ENCODE peak calls at places on chromosomes 7 and 10, in six cellular contexts. J, P, U, B, X and S are unnamed samples.

GRCh38 chr7:120583835-120584586 is 273.9 kb downstream of the TSPAN12 start:
- DNase-seq in B (peak), X (no peak), U (no peak), P (no peak), J (no peak), S (no peak)

GRCh38 chr7:152054377-152055230 is 29.1 kb downstream of the GALNT11 start:
- DNase-seq in P (no peak), J (no peak), B (no peak), U (no peak), X (peak), S (no peak)

GRCh38 chr10:18145652-18146051 is 5.4 kb downstream of the CACNB2 start:
- DNase-seq in P (no peak), B (no peak), U (no peak), J (no peak), X (no peak), S (no peak)

GRCh38 chr7:74512762-74513161 is 59.1 kb downstream of the GTF2IRD1 start:
- DNase-seq in B (no peak), J (no peak), P (no peak), U (no peak), X (no peak), S (no peak)

GRCh38 chr7:1117321-1117928 is 29.5 kb downstream of the GPER1 start:
- DNase-seq in P (no peak), J (no peak), X (no peak), B (no peak), U (no peak), S (no peak)

GRCh38 chr7:146635200-146636032 is 518.8 kb downstream of the CNTNAP2 start:
- DNase-seq in U (no peak), X (no peak), J (no peak), B (no peak), P (no peak), S (no peak)

GRCh38 chr7:86252406-86252805 is 391.3 kb upstream of the GRM3 start:
- DNase-seq in P (no peak), U (no peak), X (no peak), J (no peak), B (no peak), S (no peak)

GRCh38 chr10:122162566-122163181 is 108.4 kb upstream of the BTBD16 start:
- DNase-seq in B (no peak), P (no peak), X (no peak), J (no peak), U (no peak), S (no peak)

GRCh38 chr7:110669410-110669809 is 421.5 kb upstream of the LRRN3 start:
- DNase-seq in X (no peak), J (no peak), B (no peak), U (no peak), P (no peak), S (no peak)

GRCh38 chr7:149662591-149663095 is 110.7 kb downstream of the ZNF467 start:
- DNase-seq in X (no peak), B (peak), J (peak), U (peak), P (peak), S (peak)

GRCh38 chr7:2978403-2978802 is 65.3 kb downstream of the CARD11 start:
- DNase-seq in X (no peak), J (peak), P (peak), B (no peak), U (no peak), S (no peak)

GRCh38 chr10:75106242-75106641 is 5.2 kb upstream of the SAMD8 start:
- DNase-seq in U (no peak), J (no peak), B (no peak), P (peak), X (no peak), S (no peak)

GRCh38 chr7:80131675-80132435 is 2.8 kb upstream of the GNAI1 start:
- DNase-seq in B (no peak), U (no peak), J (no peak), P (no peak), X (no peak), S (no peak)

GRCh38 chr10:72275351-72276012 is 1.8 kb downstream of the DDIT4 start:
- DNase-seq in P (no peak), B (no peak), U (no peak), X (peak), J (no peak), S (no peak)

DNA sequence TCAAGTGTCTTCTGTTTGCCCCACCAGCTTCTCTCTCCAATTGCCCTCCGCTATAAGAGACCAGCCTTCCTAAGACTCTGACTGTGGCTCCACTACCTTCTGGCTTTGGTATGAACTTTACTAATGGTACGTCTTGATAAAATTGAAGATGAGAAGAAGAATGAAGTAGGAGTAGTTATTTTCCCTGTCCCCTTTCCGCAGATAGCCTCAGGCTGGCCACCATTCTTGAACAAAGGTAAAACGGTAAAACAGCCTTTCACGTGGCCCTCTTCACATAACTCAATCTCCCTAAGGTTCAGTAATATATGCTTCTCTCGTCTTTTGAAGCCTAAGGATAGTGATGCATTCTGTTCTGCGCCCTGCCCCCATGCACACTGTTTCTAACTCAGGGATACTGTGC is 9.9 kb upstream of the ITGB8 start:
- DNase-seq in B (no peak), J (no peak), P (no peak), X (no peak), U (no peak), S (no peak)
- H3K4me3 ChIP-seq in B (no peak), J (no peak), P (no peak), X (no peak), U (no peak), S (no peak)

GRCh38 chr10:120415709-120416330 is 41.2 kb upstream of the PLPP4 start:
- DNase-seq in J (no peak), P (no peak), X (no peak), B (peak), U (no peak), S (no peak)
- H3K4me3 ChIP-seq in J (no peak), P (no peak), X (no peak), B (no peak), U (no peak), S (no peak)

GRCh38 chr7:122913608-122914007 is 27.3 kb upstream of the CADPS2 start:
- DNase-seq in U (no peak), B (no peak), J (no peak), X (no peak), P (no peak), S (no peak)

GRCh38 chr7:122919643-122920181 is 33.5 kb upstream of the CADPS2 start:
- DNase-seq in B (no peak), P (no peak), J (no peak), U (no peak), X (no peak), S (no peak)

DNA sequence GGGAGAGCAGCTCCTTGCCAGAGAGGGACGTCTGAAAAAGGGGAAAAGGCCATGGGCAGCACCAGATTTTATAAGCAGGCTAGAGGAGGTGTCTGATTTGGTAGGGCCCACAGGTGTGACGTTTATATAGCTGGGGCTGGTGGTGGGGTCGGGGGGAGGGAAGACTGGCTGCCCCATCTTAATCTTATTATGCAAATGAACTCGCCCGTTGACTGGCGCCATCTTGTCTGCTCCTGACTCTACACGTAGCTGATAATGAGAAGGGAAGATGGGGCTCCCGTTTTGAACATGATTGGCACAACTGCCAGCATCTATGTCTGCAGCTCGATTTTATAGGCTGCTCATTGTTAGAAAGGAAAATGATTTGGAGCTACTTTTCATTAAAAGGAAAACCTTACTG is 28.6 kb upstream of the CADPS2 start:
- DNase-seq in B (no peak), P (no peak), X (no peak), J (no peak), U (no peak), S (no peak)
- H3K4me3 ChIP-seq in B (no peak), P (no peak), X (no peak), J (no peak), U (no peak), S (no peak)

GRCh38 chr7:29091722-29092121 is 54.6 kb downstream of the CPVL start:
- DNase-seq in J (no peak), B (no peak), X (no peak), U (no peak), P (peak), S (no peak)
- H3K4me3 ChIP-seq in J (peak), B (no peak), X (peak), U (peak), P (no peak), S (peak)

GRCh38 chr7:13988011-13988410 is 1.5 kb downstream of the ETV1 start:
- DNase-seq in B (peak), U (no peak), X (no peak), P (no peak), J (no peak), S (no peak)
- H3K4me3 ChIP-seq in B (peak), U (no peak), X (no peak), P (peak), J (no peak), S (peak)

GRCh38 chr10:12668634-12669033 is 319.3 kb downstream of the CAMK1D start:
- DNase-seq in P (no peak), J (no peak), B (peak), U (no peak), X (no peak), S (no peak)
- H3K4me3 ChIP-seq in P (no peak), J (no peak), B (no peak), U (no peak), X (no peak), S (no peak)

GRCh38 chr10:67695555-67695954 is 440 bp downstream of the CTNNA3 start:
- DNase-seq in U (no peak), X (no peak), J (no peak), B (peak), P (no peak), S (no peak)
- H3K4me3 ChIP-seq in U (no peak), X (no peak), J (peak), B (no peak), P (no peak), S (no peak)

DNA sequence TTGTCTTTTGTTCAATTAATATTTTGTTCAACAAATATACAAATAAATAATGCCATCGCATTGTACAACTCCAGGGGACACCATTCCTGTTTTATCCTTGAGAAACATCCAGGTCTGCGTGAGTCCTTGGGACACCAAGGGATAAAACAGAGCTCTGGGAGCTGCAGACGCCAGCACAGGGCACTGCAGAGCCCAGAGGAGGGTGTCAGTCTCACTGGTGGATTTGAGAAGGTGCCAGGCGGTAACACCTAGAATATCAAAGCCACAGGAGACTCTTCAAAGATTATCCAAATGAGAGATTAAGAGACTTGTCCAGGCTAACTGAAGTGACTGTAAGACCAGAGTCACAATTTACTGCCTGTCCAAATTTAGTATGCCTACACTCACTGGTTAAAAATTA is 55.3 kb downstream of the TEX36 start:
- DNase-seq in P (no peak), B (no peak), X (no peak), J (no peak), U (no peak), S (no peak)
- H3K4me3 ChIP-seq in P (no peak), B (no peak), X (no peak), J (no peak), U (no peak), S (no peak)

GRCh38 chr10:5628366-5628765 is 38.0 kb downstream of the ASB13 start:
- DNase-seq in B (no peak), X (peak), P (no peak), U (no peak), J (no peak), S (no peak)

GRCh38 chr10:5627486-5628044 is 38.8 kb downstream of the ASB13 start:
- DNase-seq in J (no peak), P (no peak), X (no peak), U (no peak), B (no peak), S (no peak)

GRCh38 chr10:5628798-5629788 is 37.3 kb downstream of the ASB13 start:
- DNase-seq in P (no peak), B (peak), U (no peak), J (no peak), X (no peak), S (no peak)

GRCh38 chr10:5631936-5632335 is 34.5 kb downstream of the ASB13 start:
- DNase-seq in J (no peak), X (no peak), P (no peak), U (no peak), B (no peak), S (no peak)

GRCh38 chr10:5629789-5630436 is 36.5 kb downstream of the ASB13 start:
- DNase-seq in B (peak), J (peak), U (no peak), P (peak), X (peak), S (peak)
- H3K4me3 ChIP-seq in B (no peak), J (no peak), U (no peak), P (no peak), X (no peak), S (no peak)